ENCODE peak calls at places on chromosome 11, in nine cellular contexts. N, C, B, U, X, H, M, O and K are unnamed samples.

GRCh38 chr11:117814766-117815261 is 9.7 kb downstream of the FXYD2 start:
- DNase-seq in U (no peak), N (peak; percentile 88), H (peak; percentile 88), X (peak; percentile 97), M (no peak), B (peak; percentile 42), O (no peak), C (peak; percentile 50), K (peak; percentile 93)

GRCh38 chr11:65047581-65048422 is 6.8 kb downstream of the SAC3D1 start:
- DNase-seq in N (peak; percentile 32), M (no peak), O (no peak), H (peak; percentile 44), U (no peak), C (peak; percentile 16), B (no peak), X (no peak), K (peak; percentile 40)

GRCh38 chr11:134499990-134500389 is 87.9 kb upstream of the B3GAT1 start:
- DNase-seq in O (no peak), H (no peak), U (no peak), M (no peak), X (no peak), C (no peak), N (no peak), B (no peak), K (no peak)

GRCh38 chr11:110217478-110217877 is 78.9 kb downstream of the RDX start:
- DNase-seq in M (no peak), O (no peak), X (no peak), H (no peak), N (no peak), U (no peak), B (no peak), C (no peak), K (no peak)

GRCh38 chr11:86574493-86575207 is 97.8 kb downstream of the ME3 start:
- DNase-seq in N (no peak), H (no peak), B (no peak), U (peak; percentile 75), C (no peak), O (no peak), M (peak; percentile 38), X (no peak), K (no peak)

GRCh38 chr11:64229090-64229958 is 1.0 kb upstream of the DNAJC4 start:
- DNase-seq in O (no peak), N (no peak), H (no peak), B (no peak), X (no peak), C (no peak), M (no peak), U (no peak), K (peak; percentile 32)

GRCh38 chr11:124893781-124894401 is 3.8 kb downstream of the ROBO4 start:
- DNase-seq in H (no peak), O (peak; percentile 55), B (no peak), M (no peak), X (no peak), U (no peak), C (no peak), N (no peak), K (no peak)

GRCh38 chr11:61472282-61472681 is 36.3 kb upstream of the LRRC10B start:
- DNase-seq in M (no peak), X (no peak), U (peak; percentile 48), N (no peak), C (no peak), B (no peak), H (no peak), O (no peak), K (no peak)

GRCh38 chr11:47467372-47467771 is 18.4 kb upstream of the RAPSN start:
- DNase-seq in H (no peak), C (no peak), U (no peak), X (peak; percentile 96), N (no peak), B (peak; percentile 78), O (no peak), M (no peak), K (no peak)

GRCh38 chr11:9527481-9528140 is 45.9 kb upstream of the WEE1 start:
- DNase-seq in H (no peak), C (no peak), B (no peak), N (no peak), O (no peak), M (no peak), U (peak; percentile 66), X (no peak), K (no peak)

GRCh38 chr11:45180888-45181594 is 34.6 kb downstream of the PRDM11 start:
- DNase-seq in C (peak; percentile 22), U (peak; percentile 40), O (peak; percentile 82), X (peak; percentile 36), B (no peak), N (peak; percentile 42), H (peak; percentile 72), M (no peak), K (peak; percentile 34)

GRCh38 chr11:126989942-126990715 is 10.4 kb downstream of the KIRREL3 start:
- DNase-seq in C (peak; percentile 20), B (peak; percentile 79), X (peak; percentile 69), O (peak; percentile 82), M (peak; percentile 88), N (peak; percentile 12), H (peak; percentile 66), U (peak; percentile 72), K (peak; percentile 49)

GRCh38 chr11:70503878-70504240 is 105.5 kb downstream of the CTTN start:
- DNase-seq in U (no peak), B (peak; percentile 57), C (no peak), X (peak; percentile 86), O (no peak), N (no peak), H (no peak), M (no peak), K (no peak)

GRCh38 chr11:103069367-103069766 is 22.6 kb downstream of the DCUN1D5 start:
- DNase-seq in H (no peak), X (no peak), C (no peak), N (no peak), U (no peak), B (no peak), M (no peak), O (no peak), K (no peak)

GRCh38 chr11:65522640-65523322 is 2.1 kb upstream of the SCYL1 start:
- DNase-seq in X (no peak), H (no peak), B (no peak), M (no peak), U (no peak), C (no peak), N (no peak), O (no peak), K (peak; percentile 46)

GRCh38 chr11:58576792-58577440 is 1.3 kb upstream of the LPXN start:
- DNase-seq in H (no peak), C (no peak), X (no peak), M (no peak), U (peak; percentile 59), N (no peak), B (no peak), O (no peak), K (no peak)

GRCh38 chr11:69637956-69638871 is 2.7 kb upstream of the CCND1 start:
- DNase-seq in H (no peak), B (no peak), U (peak; percentile 69), N (no peak), M (no peak), X (peak; percentile 27), C (no peak), O (peak; percentile 81), K (peak; percentile 15)

GRCh38 chr11:27688076-27688475 is 12.2 kb downstream of the BDNF start:
- DNase-seq in M (no peak), B (no peak), O (no peak), N (no peak), H (no peak), C (no peak), U (no peak), X (no peak), K (no peak)

GRCh38 chr11:122743949-122744876 is 88.7 kb downstream of the UBASH3B start:
- DNase-seq in M (no peak), B (no peak), X (no peak), C (peak; percentile 54), N (peak; percentile 63), H (peak; percentile 84), U (no peak), O (no peak), K (peak; percentile 87)

GRCh38 chr11:68904458-68904847 is 762 bp downstream of the IGHMBP2 start:
- DNase-seq in C (no peak), U (no peak), X (no peak), O (no peak), N (no peak), M (no peak), B (no peak), H (no peak), K (no peak)